ENCODE peak calls at places on chromosomes 3 and 15, in six cellular contexts. U is endothelial cell, R is iPS-NIHi11, G is lung, Q is hepatic stellate cell, L is right lobe of liver. M is an unnamed sample.

GRCh38 chr3:72245183-72245811 is 460.3 kb upstream of the PROK2 start:
- DNase-seq in L (no peak), R (no peak), G (peak), Q (no peak), U (peak), M (no peak)

GRCh38 chr3:21142949-21143348 is 608.1 kb downstream of the ZNF385D start:
- DNase-seq in U (no peak), R (no peak), G (no peak), L (no peak), Q (no peak), M (no peak)

GRCh38 chr15:29638781-29639180 is 183.5 kb downstream of the TJP1 start:
- DNase-seq in R (no peak), Q (no peak), U (no peak), L (no peak), G (no peak), M (no peak)

GRCh38 chr3:98449606-98450193 is 13.3 kb upstream of the OR5K1 start:
- DNase-seq in R (no peak), U (no peak), Q (no peak), G (no peak), L (no peak), M (no peak)

GRCh38 chr15:39471791-39472190 is 109.1 kb upstream of the THBS1 start:
- DNase-seq in U (no peak), L (no peak), R (no peak), Q (no peak), G (no peak), M (no peak)

GRCh38 chr15:100595964-100596363 is 6.0 kb downstream of the LINS1 start:
- DNase-seq in L (no peak), U (no peak), Q (no peak), R (no peak), G (no peak), M (no peak)

GRCh38 chr3:155619118-155619915 is 125.6 kb downstream of the PLCH1 start:
- DNase-seq in Q (no peak), G (no peak), L (no peak), U (no peak), R (peak), M (peak)

GRCh38 chr15:75920079-75920478 is 16.4 kb downstream of the FBXO22 start:
- DNase-seq in Q (no peak), G (no peak), R (no peak), U (no peak), L (no peak), M (no peak)

GRCh38 chr15:61051570-61052031 is 177.5 kb downstream of the RORA start:
- DNase-seq in L (no peak), G (no peak), U (peak), R (peak), Q (peak), M (peak)

GRCh38 chr3:79139395-79140060 is 628.3 kb downstream of the ROBO1 start:
- DNase-seq in G (no peak), L (no peak), R (no peak), Q (peak), U (no peak), M (no peak)

GRCh38 chr3:25856902-25857518 is 67.1 kb downstream of the OXSM start:
- DNase-seq in R (peak), Q (peak), U (no peak), G (no peak), L (no peak), M (peak)

GRCh38 chr15:79923068-79923514 is 26.3 kb upstream of the MTHFS start:
- DNase-seq in L (peak), R (peak), U (peak), G (peak), Q (peak), M (peak)

GRCh38 chr3:24273491-24273890 is 221.2 kb downstream of the THRB start:
- DNase-seq in L (no peak), G (no peak), Q (no peak), U (no peak), R (no peak), M (no peak)

GRCh38 chr3:184174646-184175492 is at the start of gene AP2M1:
- DNase-seq in U (peak), R (peak), G (peak), L (peak), Q (peak), M (peak)

GRCh38 chr3:25441234-25441856 is 13.3 kb downstream of the RARB start:
- DNase-seq in L (no peak), R (peak), G (no peak), U (no peak), Q (no peak), M (peak)

GRCh38 chr3:139302084-139302800 is 41.6 kb upstream of the MRPS22 start:
- DNase-seq in L (no peak), R (no peak), G (no peak), Q (peak), U (no peak), M (peak)

GRCh38 chr3:88410259-88410658 is 260.5 kb downstream of the C3orf38 start:
- DNase-seq in R (no peak), L (no peak), Q (no peak), G (no peak), U (no peak), M (no peak)